ENCODE peak calls at places on chromosome 19, in five cellular contexts. O is IMR-90, U is H1, Z is WTC11, T is SK-N-SH. Q is an unnamed sample.
A peak's percentile ranks its signal among the peaks of the same experiment; 100 is the strongest.

GRCh38 chr19:43768273-43769050 is 12.3 kb downstream of the KCNN4 start:
- DNase-seq in O (no peak), U (no peak), Z (no peak), T (no peak), Q (no peak)

GRCh38 chr19:39327990-39328705 is 7.5 kb upstream of the LRFN1 start:
- DNase-seq in O (peak; percentile 53), U (peak; percentile 99), Z (peak; percentile 95), T (peak; percentile 84), Q (peak; percentile 97)

GRCh38 chr19:6092329-6093286 is 17.7 kb downstream of the RFX2 start:
- DNase-seq in O (peak; percentile 88), U (no peak), Z (peak; percentile 68), T (no peak), Q (peak; percentile 77)

GRCh38 chr19:38378866-38379265 is 4.5 kb downstream of the PSMD8 start:
- DNase-seq in O (peak; percentile 59), U (no peak), Z (no peak), T (no peak), Q (no peak)

GRCh38 chr19:54923276-54923675 is 17.3 kb downstream of the NCR1 start:
- DNase-seq in O (no peak), U (no peak), Z (no peak), T (no peak), Q (no peak)

GRCh38 chr19:51448011-51448744 is 10.1 kb downstream of the SIGLEC8 start:
- DNase-seq in O (no peak), U (no peak), Z (no peak), T (no peak), Q (no peak)

GRCh38 chr19:38361633-38362075 is 12.7 kb upstream of the PSMD8 start:
- DNase-seq in O (peak; percentile 57), U (peak; percentile 91), Z (peak; percentile 94), T (peak; percentile 97), Q (peak; percentile 99)

GRCh38 chr19:16001481-16002312 is 52.9 kb downstream of the OR10H4 start:
- DNase-seq in O (peak; percentile 77), U (no peak), Z (no peak), T (no peak), Q (no peak)

GRCh38 chr19:2573916-2574315 is 98.0 kb downstream of the GADD45B start:
- DNase-seq in O (no peak), U (no peak), Z (no peak), T (no peak), Q (no peak)

GRCh38 chr19:12052571-12053169 is at the start of gene ZNF878:
- DNase-seq in O (peak; percentile 85), U (peak; percentile 97), Z (peak; percentile 99), T (peak; percentile 96), Q (no peak)

GRCh38 chr19:15422311-15423075 is 3.7 kb upstream of the AKAP8L start:
- DNase-seq in O (no peak), U (no peak), Z (no peak), T (no peak), Q (no peak)

GRCh38 chr19:2524840-2525723 is 49.2 kb downstream of the GADD45B start:
- DNase-seq in O (peak; percentile 75), U (no peak), Z (no peak), T (no peak), Q (peak; percentile 86)

GRCh38 chr19:10871711-10872550 is 578 bp downstream of the CARM1 start:
- DNase-seq in O (no peak), U (no peak), Z (peak; percentile 33), T (peak; percentile 74), Q (no peak)

GRCh38 chr19:47573076-47574026 is at the start of gene ZNF541:
- DNase-seq in O (peak; percentile 12), U (no peak), Z (peak; percentile 31), T (peak; percentile 88), Q (no peak)

GRCh38 chr19:40523322-40524047 is 53.2 kb upstream of the SHKBP1 start:
- DNase-seq in O (peak; percentile 44), U (peak; percentile 87), Z (peak; percentile 87), T (peak; percentile 83), Q (peak; percentile 93)

GRCh38 chr19:3463039-3463958 is 17.0 kb downstream of the SMIM24 start:
- DNase-seq in O (no peak), U (peak; percentile 67), Z (no peak), T (no peak), Q (no peak)

GRCh38 chr19:6457958-6458694 is 1.5 kb downstream of the SLC25A23 start:
- DNase-seq in O (no peak), U (no peak), Z (no peak), T (no peak), Q (no peak)

GRCh38 chr19:46426506-46427162 is 2.1 kb downstream of the PNMA8C start:
- DNase-seq in O (peak; percentile 68), U (peak; percentile 91), Z (peak; percentile 87), T (peak; percentile 94), Q (peak; percentile 81)

GRCh38 chr19:6239871-6240676 is 39.7 kb downstream of the MLLT1 start:
- DNase-seq in O (no peak), U (no peak), Z (peak; percentile 42), T (peak; percentile 82), Q (no peak)

GRCh38 chr19:29667941-29668340 is 2.7 kb downstream of the PLEKHF1 start:
- DNase-seq in O (no peak), U (no peak), Z (no peak), T (no peak), Q (no peak)

GRCh38 chr19:47005873-47006272 is 13.8 kb upstream of the NPAS1 start:
- DNase-seq in O (no peak), U (no peak), Z (no peak), T (peak; percentile 72), Q (peak; percentile 67)

GRCh38 chr19:3176715-3177501 is 1.7 kb upstream of the S1PR4 start:
- DNase-seq in O (peak; percentile 67), U (no peak), Z (no peak), T (no peak), Q (peak; percentile 83)

GRCh38 chr19:19459707-19460251 is 54.3 kb downstream of the GATAD2A start:
- DNase-seq in O (peak; percentile 87), U (no peak), Z (no peak), T (no peak), Q (no peak)

DNA sequence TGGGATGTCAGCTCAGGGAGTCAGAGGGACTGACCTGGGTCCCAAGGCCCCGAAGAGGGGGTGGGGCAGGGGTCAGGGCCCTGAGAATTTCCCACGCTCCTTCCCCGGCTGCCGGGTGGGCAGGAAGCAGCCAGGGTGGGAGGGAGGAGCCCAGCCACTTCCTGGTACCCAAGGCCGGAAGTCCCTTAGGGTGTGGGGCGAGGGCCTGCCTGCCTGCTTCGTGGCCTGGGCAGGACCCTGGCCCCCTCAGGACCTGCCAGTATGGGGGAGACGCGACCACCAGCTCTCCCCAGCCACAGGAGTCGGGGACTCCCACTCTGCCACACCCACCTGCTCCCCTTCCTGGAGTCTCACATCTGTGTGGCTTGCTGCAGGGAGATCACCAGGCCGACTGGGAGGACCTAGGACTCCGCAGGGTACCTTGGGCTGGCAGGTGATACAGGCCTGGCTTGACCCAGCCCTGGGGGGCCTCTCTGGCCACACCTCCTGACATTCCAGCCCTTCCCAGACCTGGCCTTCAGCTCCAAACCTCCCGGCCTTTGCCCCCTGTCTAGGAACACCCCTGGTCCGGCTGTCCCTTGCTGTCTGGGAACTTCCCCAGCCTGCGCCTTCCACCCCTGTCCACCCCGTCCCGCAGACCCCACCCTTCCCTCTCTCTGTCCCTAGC is 9.8 kb upstream of the CIRBP start:
- DNase-seq in O (peak; percentile 51), U (no peak), Z (peak; percentile 74), T (peak; percentile 62), Q (peak; percentile 91)
- TF ChIP-seq USF2 in O (no peak), U (no peak), Z (peak; percentile 28), T (no peak), Q (no peak)

GRCh38 chr19:13505761-13506549 is at the start of gene CACNA1A:
- DNase-seq in O (peak; percentile 19), U (peak; percentile 80), Z (peak; percentile 53), T (peak; percentile 73), Q (no peak)
- TF ChIP-seq USF2 in O (no peak), U (no peak), Z (no peak), T (no peak), Q (no peak)

GRCh38 chr19:36771275-36772231 is 1.1 kb downstream of the ZNF850 start:
- DNase-seq in O (peak; percentile 87), U (peak; percentile 54), Z (peak; percentile 78), T (peak; percentile 75), Q (peak; percentile 60)
- TF ChIP-seq USF2 in O (no peak), U (no peak), Z (no peak), T (no peak), Q (no peak)

DNA sequence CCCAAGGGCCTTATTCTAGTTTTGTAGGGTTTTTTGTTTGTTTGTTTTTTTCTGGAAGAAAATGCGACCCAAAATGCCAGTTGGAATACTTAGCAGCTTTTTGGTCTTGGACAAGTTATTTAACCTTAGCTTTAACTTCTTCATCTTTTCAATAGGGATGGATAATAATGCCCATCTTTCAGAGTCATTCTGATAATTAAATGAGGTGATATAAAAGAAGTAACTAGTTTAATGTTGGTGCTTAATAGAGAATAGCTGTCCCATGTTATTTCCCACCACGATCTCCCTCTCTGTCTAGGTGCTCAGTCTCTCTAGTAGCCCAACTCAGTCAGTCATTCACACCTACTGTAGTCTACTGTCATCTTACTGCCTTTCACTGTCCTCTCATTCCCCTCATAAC is 8.0 kb downstream of the LSM14A start:
- DNase-seq in O (no peak), U (no peak), Z (no peak), T (no peak), Q (no peak)
- TF ChIP-seq USF2 in O (no peak), U (no peak), Z (no peak), T (no peak), Q (no peak)

GRCh38 chr19:4597975-4598671 is 38.6 kb upstream of the SEMA6B start:
- DNase-seq in O (no peak), U (peak; percentile 91), Z (peak; percentile 88), T (peak; percentile 86), Q (peak; percentile 78)

GRCh38 chr19:4596033-4596904 is 36.8 kb upstream of the SEMA6B start:
- DNase-seq in O (no peak), U (no peak), Z (no peak), T (no peak), Q (no peak)

GRCh38 chr19:4600082-4600481 is 39.2 kb upstream of the TNFAIP8L1 start:
- DNase-seq in O (no peak), U (no peak), Z (no peak), T (no peak), Q (no peak)

GRCh38 chr19:4598712-4599111 is 39.2 kb upstream of the SEMA6B start:
- DNase-seq in O (no peak), U (peak; percentile 62), Z (no peak), T (no peak), Q (no peak)

GRCh38 chr19:4597278-4597974 is 37.9 kb upstream of the SEMA6B start:
- DNase-seq in O (no peak), U (peak; percentile 87), Z (peak; percentile 86), T (no peak), Q (no peak)
- TF ChIP-seq USF2 in O (no peak), U (no peak), Z (no peak), T (no peak), Q (no peak)

DNA sequence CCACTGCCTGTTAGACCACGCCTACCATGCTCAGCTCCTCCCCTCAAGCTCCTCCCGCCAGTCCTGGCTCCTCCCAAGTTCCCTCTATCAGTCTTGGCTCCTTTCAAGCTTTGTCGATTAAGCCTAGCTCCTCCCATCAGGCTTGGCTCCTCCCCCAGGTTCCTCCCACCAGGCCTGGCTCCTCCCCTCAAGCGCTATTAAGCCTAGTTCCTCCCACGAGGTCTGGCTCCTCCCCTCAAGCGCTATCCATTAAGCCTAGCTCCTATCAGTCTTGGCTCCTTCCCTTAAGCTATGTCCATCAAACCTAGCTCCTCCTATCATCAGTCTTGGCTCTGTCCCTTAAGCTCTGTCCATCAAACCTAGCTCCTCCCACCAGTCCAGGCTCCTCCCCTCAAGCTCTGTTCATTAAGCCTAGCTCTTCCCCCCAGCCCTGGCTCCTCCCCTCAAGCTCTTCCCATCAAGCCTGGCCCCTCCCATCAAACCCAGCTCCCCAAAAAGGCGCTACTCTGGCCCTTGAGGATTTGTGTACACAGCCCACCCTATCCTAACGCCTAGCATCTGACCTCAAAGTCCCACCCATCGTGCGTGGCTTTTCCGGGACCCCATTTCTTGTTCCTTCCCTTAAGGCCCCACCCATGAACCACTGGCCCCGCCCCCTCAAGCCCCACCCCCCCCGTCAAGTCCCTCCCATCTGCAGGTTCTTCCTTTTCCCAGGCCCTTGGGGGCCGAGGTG is 10.0 kb downstream of the CAMSAP3 start:
- DNase-seq in O (no peak), U (peak; percentile 86), Z (peak; percentile 89), T (peak; percentile 78), Q (peak; percentile 72)
- TF ChIP-seq USF2 in O (no peak), U (no peak), Z (no peak), T (no peak), Q (no peak)